ENCODE peak calls at places on chromosomes 2 and 18, in seven cellular contexts. Y is activated T-cell treated with anti-CD3 and anti-CD28 coated beads for 24 hours; L is substantia nigra; A is stimulated activated CD4-positive, alpha-beta T cell treated with anti-CD3 and anti-CD28 coated beads, Interleukin-12 subunit alpha, Interleukin-12 subunit beta, amount 100 ng/mL, for 4 hours; V is RCC 7860; G is AG09309; M is fibroblast of pulmonary artery. J is an unnamed sample.

GRCh38 chr2:132911726-132912724 is 242.0 kb upstream of the LYPD1 start:
- DNase-seq in L (no peak), M (peak; percentile 39), V (no peak), G (no peak), Y (no peak), A (no peak), J (no peak)

GRCh38 chr2:146388757-146389156 is 1456.1 kb upstream of the ACVR2A start:
- DNase-seq in V (peak; percentile 11), Y (no peak), L (no peak), G (no peak), M (no peak), A (no peak), J (no peak)

GRCh38 chr2:16386000-16386399 is 279.6 kb downstream of the CYRIA start:
- DNase-seq in M (no peak), A (no peak), V (no peak), Y (no peak), L (no peak), G (no peak), J (no peak)

GRCh38 chr2:16495812-16496211 is 169.8 kb downstream of the CYRIA start:
- DNase-seq in G (no peak), L (no peak), M (no peak), Y (no peak), V (no peak), A (no peak), J (no peak)

GRCh38 chr18:29664278-29665021 is 1378.1 kb downstream of the DSC3 start:
- DNase-seq in A (no peak), L (no peak), M (no peak), Y (no peak), V (no peak), G (no peak), J (no peak)

GRCh38 chr18:43571078-43571689 is 293.9 kb upstream of the SYT4 start:
- DNase-seq in G (peak; percentile 14), Y (no peak), V (peak; percentile 11), A (no peak), L (no peak), M (peak; percentile 72), J (peak; percentile 46)

GRCh38 chr2:232860593-232861241 is 9.3 kb upstream of the SNORC start:
- DNase-seq in V (no peak), G (no peak), L (no peak), A (no peak), M (no peak), Y (no peak), J (no peak)

GRCh38 chr2:25851740-25852503 is 26.4 kb downstream of the ASXL2 start:
- DNase-seq in Y (peak; percentile 17), M (peak; percentile 93), L (no peak), V (peak; percentile 82), A (peak; percentile 4), G (peak; percentile 73), J (peak; percentile 60)

GRCh38 chr2:151241224-151241623 is 20.4 kb downstream of the RBM43 start:
- DNase-seq in A (no peak), Y (no peak), V (no peak), M (peak; percentile 33), G (no peak), L (no peak), J (no peak)

GRCh38 chr2:44040365-44040764 is 44.6 kb upstream of the LRPPRC start:
- DNase-seq in Y (no peak), V (no peak), M (no peak), A (no peak), G (no peak), L (no peak), J (no peak)

GRCh38 chr2:171852489-171852888 is 41.6 kb downstream of the SLC25A12 start:
- DNase-seq in M (no peak), V (no peak), L (no peak), Y (no peak), G (no peak), A (no peak), J (peak; percentile 31)

GRCh38 chr2:149885468-149885867 is 297.9 kb upstream of the MMADHC start:
- DNase-seq in V (no peak), A (no peak), G (no peak), Y (no peak), L (no peak), M (no peak), J (no peak)

GRCh38 chr2:5854797-5855196 is 162.6 kb downstream of the SOX11 start:
- DNase-seq in A (no peak), Y (no peak), L (no peak), G (no peak), V (no peak), M (no peak), J (no peak)

GRCh38 chr18:41579185-41579584 is 375.8 kb upstream of the PIK3C3 start:
- DNase-seq in G (no peak), Y (no peak), L (no peak), M (peak; percentile 31), V (no peak), A (no peak), J (no peak)

GRCh38 chr2:58972737-58973136 is 731.6 kb upstream of the FANCL start:
- DNase-seq in Y (no peak), G (no peak), A (no peak), M (no peak), V (no peak), L (no peak), J (no peak)

GRCh38 chr2:26274058-26274613 is 29.4 kb downstream of the HADHB start:
- DNase-seq in V (peak; percentile 30), G (peak; percentile 97), L (no peak), M (peak; percentile 99), A (no peak), Y (no peak), J (peak; percentile 78)

GRCh38 chr2:65128297-65129190 is 1.4 kb downstream of the RAB1A start:
- DNase-seq in G (peak; percentile 40), Y (no peak), L (no peak), V (no peak), M (peak; percentile 59), A (no peak), J (no peak)

GRCh38 chr2:218964041-218964771 is 4.7 kb downstream of the CDK5R2 start:
- DNase-seq in Y (no peak), A (no peak), G (peak; percentile 10), L (no peak), V (peak; percentile 78), M (peak; percentile 94), J (no peak)

GRCh38 chr2:15337996-15338666 is 223.0 kb downstream of the NBAS start:
- DNase-seq in M (no peak), G (no peak), Y (no peak), A (no peak), L (no peak), V (no peak), J (no peak)

GRCh38 chr2:216849987-216850386 is 9.9 kb downstream of the TNP1 start:
- DNase-seq in M (peak; percentile 2), Y (no peak), A (peak; percentile 8), G (no peak), V (no peak), L (no peak), J (no peak)

GRCh38 chr2:30566675-30567074 is 119.6 kb downstream of the LCLAT1 start:
- DNase-seq in A (no peak), M (no peak), V (no peak), G (peak; percentile 13), Y (no peak), L (no peak), J (no peak)

GRCh38 chr2:134426721-134427120 is 172.8 kb downstream of the MGAT5 start:
- DNase-seq in A (no peak), L (no peak), G (no peak), Y (no peak), V (no peak), M (no peak), J (no peak)

GRCh38 chr2:204027105-204027504 is 90.5 kb downstream of the ICOS start:
- DNase-seq in M (peak; percentile 13), G (no peak), A (no peak), Y (no peak), V (peak; percentile 33), L (no peak), J (no peak)

GRCh38 chr2:221554769-221555510 is 17.2 kb downstream of the EPHA4 start:
- DNase-seq in Y (no peak), G (no peak), A (no peak), V (no peak), L (no peak), M (peak; percentile 37), J (no peak)

GRCh38 chr2:42368817-42369550 is 8.0 kb upstream of the COX7A2L start:
- DNase-seq in A (no peak), V (no peak), L (no peak), Y (no peak), M (no peak), G (no peak), J (peak; percentile 80)

GRCh38 chr2:10659898-10660568 is 29.7 kb downstream of the NOL10 start:
- DNase-seq in V (peak; percentile 89), M (peak; percentile 82), Y (no peak), G (peak; percentile 53), A (peak; percentile 34), L (no peak), J (no peak)

GRCh38 chr2:189162566-189162965 is 17.0 kb downstream of the COL5A2 start:
- DNase-seq in A (no peak), Y (no peak), L (no peak), V (no peak), M (no peak), G (no peak), J (no peak)

GRCh38 chr2:120893874-120894584 is 158.4 kb downstream of the GLI2 start:
- DNase-seq in G (no peak), L (no peak), A (no peak), V (no peak), M (no peak), Y (no peak), J (no peak)

GRCh38 chr2:8656160-8656641 is 25.7 kb upstream of the ID2 start:
- DNase-seq in V (peak; percentile 36), L (no peak), Y (no peak), M (no peak), A (no peak), G (no peak), J (no peak)

GRCh38 chr18:26546875-26547301 is 1.5 kb downstream of the KCTD1 start:
- DNase-seq in Y (no peak), L (no peak), V (no peak), A (no peak), M (no peak), G (no peak), J (no peak)

GRCh38 chr2:73291093-73291460 is 2.3 kb downstream of the EGR4 start:
- DNase-seq in V (no peak), A (peak; percentile 62), M (peak; percentile 62), Y (no peak), G (no peak), L (no peak), J (no peak)

GRCh38 chr2:160298960-160299359 is 98.9 kb upstream of the ITGB6 start:
- DNase-seq in V (peak; percentile 32), Y (no peak), G (no peak), M (peak; percentile 57), L (no peak), A (no peak), J (no peak)

GRCh38 chr18:11801573-11801972 is 49.6 kb upstream of the CHMP1B start:
- DNase-seq in Y (no peak), V (no peak), L (no peak), M (no peak), A (no peak), G (no peak), J (no peak)

GRCh38 chr2:85682378-85682777 is 11.8 kb upstream of the GNLY start:
- DNase-seq in L (no peak), G (no peak), Y (no peak), M (no peak), A (no peak), V (no peak), J (no peak)

GRCh38 chr18:27244259-27244658 is 59.2 kb upstream of the CHST9 start:
- DNase-seq in G (no peak), V (no peak), M (no peak), L (no peak), A (no peak), Y (no peak), J (no peak)

GRCh38 chr2:232325324-232326273 is 53.0 kb upstream of the ALPP start:
- DNase-seq in Y (peak; percentile 35), G (no peak), V (no peak), A (peak; percentile 45), L (no peak), M (peak; percentile 56), J (no peak)

GRCh38 chr2:9179572-9180201 is 26.9 kb upstream of the ASAP2 start:
- DNase-seq in L (no peak), V (peak; percentile 86), M (peak; percentile 94), A (no peak), Y (no peak), G (peak; percentile 81), J (no peak)

GRCh38 chr2:85216927-85217326 is 83.7 kb downstream of the TCF7L1 start:
- DNase-seq in V (no peak), G (no peak), A (no peak), Y (no peak), M (no peak), L (no peak), J (no peak)

J was measured in LNCaP clone FGC.